ENCODE peak calls at places on chromosomes 13 and 19, in ten cellular contexts. One of them, this sample, is unnamed.

GRCh38 chr13:111937763-111938375 is 129.1 kb upstream of the SOX1 start:
- DNase-seq in NCI-H2029: peak; percentile 3
- DNase-seq in HEK293T: no peak
- DNase-seq in AG04449: no peak
- DNase-seq in lower leg skin: no peak
- DNase-seq in activated CD4-positive, CD25-positive, alpha-beta regulatory T cell: no peak
- DNase-seq in EL: no peak
- DNase-seq in activated CD4-positive, alpha-beta T cell treated with anti-CD3 and anti-CD28 coated beads, Interleukin-2, amount 50 U/mL, for 1 hour: no peak
- DNase-seq in GM12865: no peak
- DNase-seq in fibroblast of lung: no peak
- DNase-seq in this sample: no peak

GRCh38 chr13:82674546-82674945 is 1207.7 kb downstream of the SLITRK1 start:
- DNase-seq in activated CD4-positive, CD25-positive, alpha-beta regulatory T cell: no peak
- DNase-seq in GM12865: no peak
- DNase-seq in EL: no peak
- DNase-seq in NCI-H2029: no peak
- DNase-seq in lower leg skin: no peak
- DNase-seq in fibroblast of lung: no peak
- DNase-seq in AG04449: no peak
- DNase-seq in HEK293T: no peak
- DNase-seq in activated CD4-positive, alpha-beta T cell treated with anti-CD3 and anti-CD28 coated beads, Interleukin-2, amount 50 U/mL, for 1 hour: no peak
- DNase-seq in this sample: no peak

GRCh38 chr19:8589177-8589714 is 12.0 kb upstream of the MYO1F start:
- DNase-seq in fibroblast of lung: no peak
- DNase-seq in NCI-H2029: no peak
- DNase-seq in lower leg skin: no peak
- DNase-seq in activated CD4-positive, CD25-positive, alpha-beta regulatory T cell: no peak
- DNase-seq in activated CD4-positive, alpha-beta T cell treated with anti-CD3 and anti-CD28 coated beads, Interleukin-2, amount 50 U/mL, for 1 hour: no peak
- DNase-seq in AG04449: no peak
- DNase-seq in EL: no peak
- DNase-seq in GM12865: no peak
- DNase-seq in HEK293T: no peak
- DNase-seq in this sample: no peak

GRCh38 chr13:99495478-99496321 is 5.6 kb upstream of the TM9SF2 start:
- DNase-seq in activated CD4-positive, alpha-beta T cell treated with anti-CD3 and anti-CD28 coated beads, Interleukin-2, amount 50 U/mL, for 1 hour: no peak
- DNase-seq in AG04449: no peak
- DNase-seq in activated CD4-positive, CD25-positive, alpha-beta regulatory T cell: no peak
- DNase-seq in GM12865: peak; percentile 37
- DNase-seq in lower leg skin: no peak
- DNase-seq in fibroblast of lung: no peak
- DNase-seq in NCI-H2029: no peak
- DNase-seq in EL: no peak
- DNase-seq in HEK293T: no peak
- DNase-seq in this sample: no peak

GRCh38 chr19:15616183-15616582 is 1.2 kb downstream of the CYP4F8 start:
- DNase-seq in HEK293T: no peak
- DNase-seq in fibroblast of lung: no peak
- DNase-seq in activated CD4-positive, CD25-positive, alpha-beta regulatory T cell: no peak
- DNase-seq in activated CD4-positive, alpha-beta T cell treated with anti-CD3 and anti-CD28 coated beads, Interleukin-2, amount 50 U/mL, for 1 hour: no peak
- DNase-seq in lower leg skin: no peak
- DNase-seq in EL: no peak
- DNase-seq in GM12865: no peak
- DNase-seq in NCI-H2029: no peak
- DNase-seq in AG04449: no peak
- DNase-seq in this sample: no peak

GRCh38 chr13:101868585-101869469 is 416.4 kb downstream of the ITGBL1 start:
- DNase-seq in activated CD4-positive, CD25-positive, alpha-beta regulatory T cell: no peak
- DNase-seq in fibroblast of lung: no peak
- DNase-seq in EL: no peak
- DNase-seq in HEK293T: no peak
- DNase-seq in GM12865: no peak
- DNase-seq in activated CD4-positive, alpha-beta T cell treated with anti-CD3 and anti-CD28 coated beads, Interleukin-2, amount 50 U/mL, for 1 hour: no peak
- DNase-seq in NCI-H2029: peak; percentile 12
- DNase-seq in AG04449: no peak
- DNase-seq in lower leg skin: no peak
- DNase-seq in this sample: no peak

GRCh38 chr13:113592571-113592970 is 8.0 kb downstream of the TFDP1 start:
- DNase-seq in activated CD4-positive, CD25-positive, alpha-beta regulatory T cell: no peak
- DNase-seq in EL: peak; percentile 13
- DNase-seq in activated CD4-positive, alpha-beta T cell treated with anti-CD3 and anti-CD28 coated beads, Interleukin-2, amount 50 U/mL, for 1 hour: no peak
- DNase-seq in AG04449: no peak
- DNase-seq in HEK293T: no peak
- DNase-seq in fibroblast of lung: no peak
- DNase-seq in NCI-H2029: no peak
- DNase-seq in lower leg skin: no peak
- DNase-seq in GM12865: no peak
- DNase-seq in this sample: no peak

GRCh38 chr19:19566306-19566705 is 28.2 kb downstream of the CILP2 start:
- DNase-seq in EL: peak; percentile 73
- DNase-seq in lower leg skin: no peak
- DNase-seq in NCI-H2029: no peak
- DNase-seq in activated CD4-positive, CD25-positive, alpha-beta regulatory T cell: no peak
- DNase-seq in GM12865: no peak
- DNase-seq in AG04449: no peak
- DNase-seq in fibroblast of lung: peak; percentile 42
- DNase-seq in activated CD4-positive, alpha-beta T cell treated with anti-CD3 and anti-CD28 coated beads, Interleukin-2, amount 50 U/mL, for 1 hour: no peak
- DNase-seq in HEK293T: no peak
- DNase-seq in this sample: no peak

GRCh38 chr13:76754414-76754813 is 131.8 kb downstream of the KCTD12 start:
- DNase-seq in EL: no peak
- DNase-seq in fibroblast of lung: peak; percentile 58
- DNase-seq in HEK293T: no peak
- DNase-seq in NCI-H2029: no peak
- DNase-seq in GM12865: no peak
- DNase-seq in AG04449: no peak
- DNase-seq in activated CD4-positive, alpha-beta T cell treated with anti-CD3 and anti-CD28 coated beads, Interleukin-2, amount 50 U/mL, for 1 hour: no peak
- DNase-seq in lower leg skin: no peak
- DNase-seq in activated CD4-positive, CD25-positive, alpha-beta regulatory T cell: no peak
- DNase-seq in this sample: no peak

GRCh38 chr13:26895081-26895807 is 134.7 kb upstream of the GPR12 start:
- DNase-seq in activated CD4-positive, CD25-positive, alpha-beta regulatory T cell: no peak
- DNase-seq in HEK293T: no peak
- DNase-seq in lower leg skin: no peak
- DNase-seq in EL: peak; percentile 35
- DNase-seq in GM12865: no peak
- DNase-seq in fibroblast of lung: no peak
- DNase-seq in NCI-H2029: no peak
- DNase-seq in AG04449: no peak
- DNase-seq in activated CD4-positive, alpha-beta T cell treated with anti-CD3 and anti-CD28 coated beads, Interleukin-2, amount 50 U/mL, for 1 hour: no peak
- DNase-seq in this sample: no peak

GRCh38 chr19:14147797-14148605 is 11.6 kb upstream of the ASF1B start:
- DNase-seq in fibroblast of lung: peak; percentile 65
- DNase-seq in activated CD4-positive, alpha-beta T cell treated with anti-CD3 and anti-CD28 coated beads, Interleukin-2, amount 50 U/mL, for 1 hour: peak; percentile 48
- DNase-seq in AG04449: no peak
- DNase-seq in EL: peak; percentile 64
- DNase-seq in activated CD4-positive, CD25-positive, alpha-beta regulatory T cell: peak; percentile 12
- DNase-seq in GM12865: peak; percentile 50
- DNase-seq in HEK293T: peak; percentile 74
- DNase-seq in lower leg skin: peak; percentile 35
- DNase-seq in NCI-H2029: peak; percentile 52
- DNase-seq in this sample: no peak

GRCh38 chr13:75226755-75227435 is 255.1 kb downstream of the TBC1D4 start:
- DNase-seq in AG04449: peak; percentile 92
- DNase-seq in NCI-H2029: no peak
- DNase-seq in lower leg skin: no peak
- DNase-seq in activated CD4-positive, alpha-beta T cell treated with anti-CD3 and anti-CD28 coated beads, Interleukin-2, amount 50 U/mL, for 1 hour: no peak
- DNase-seq in GM12865: no peak
- DNase-seq in activated CD4-positive, CD25-positive, alpha-beta regulatory T cell: no peak
- DNase-seq in EL: peak; percentile 91
- DNase-seq in fibroblast of lung: peak; percentile 88
- DNase-seq in HEK293T: no peak
- DNase-seq in this sample: peak; percentile 45

GRCh38 chr13:107835339-107836018 is 379.9 kb downstream of the LIG4 start:
- DNase-seq in EL: peak; percentile 2
- DNase-seq in AG04449: no peak
- DNase-seq in lower leg skin: no peak
- DNase-seq in activated CD4-positive, alpha-beta T cell treated with anti-CD3 and anti-CD28 coated beads, Interleukin-2, amount 50 U/mL, for 1 hour: no peak
- DNase-seq in activated CD4-positive, CD25-positive, alpha-beta regulatory T cell: no peak
- DNase-seq in HEK293T: no peak
- DNase-seq in fibroblast of lung: peak; percentile 74
- DNase-seq in NCI-H2029: peak; percentile 4
- DNase-seq in GM12865: no peak
- DNase-seq in this sample: no peak